ENCODE peak calls at places on chromosomes 13 and 19, in ten cellular contexts. J is hepatic stellate cell; W is ELF-1; K is hepatocyte; H is activated CD4-positive, alpha-beta T cell treated with anti-CD3 and anti-CD28 coated beads, Interleukin-2, amount 50 U/mL, for 1 hour; Q is activated naive CD4-positive, alpha-beta T cell treated with anti-CD3 and anti-CD28 coated beads, Interleukin-2, amount 10 ng/mL, durations not matched to agents 7 days and 5 days; D is MCF 10A; B is kidney epithelial cell; I is HTR-8/SVneo; Z is esophagus muscularis mucosa. R is an unnamed sample.

GRCh38 chr19:16143399-16144215 is at the start of gene HSH2D:
- DNase-seq in J (no peak), W (peak; percentile 80), K (peak; percentile 83), H (peak; percentile 79), Q (peak; percentile 92), D (peak; percentile 68), B (peak; percentile 38), I (no peak), Z (no peak), R (no peak)

GRCh38 chr13:29543230-29544215 is 52.0 kb downstream of the SLC7A1 start:
- DNase-seq in J (peak; percentile 19), W (peak; percentile 48), K (peak; percentile 39), H (no peak), Q (peak; percentile 23), D (peak; percentile 29), B (peak; percentile 23), I (peak; percentile 37), Z (no peak), R (no peak)

GRCh38 chr13:102847272-102848234 is 1.7 kb downstream of the ERCC5 start:
- DNase-seq in J (no peak), W (peak; percentile 20), K (peak; percentile 40), H (no peak), Q (peak; percentile 28), D (peak; percentile 51), B (no peak), I (no peak), Z (no peak), R (peak; percentile 47)

GRCh38 chr19:35557539-35558399 is 5.7 kb downstream of the ATP4A start:
- DNase-seq in J (no peak), W (peak; percentile 94), K (peak; percentile 78), H (peak; percentile 40), Q (peak; percentile 64), D (no peak), B (no peak), I (no peak), Z (no peak), R (peak; percentile 85)

GRCh38 chr13:93225610-93226009 is 997 bp upstream of the GPC6 start:
- DNase-seq in J (no peak), W (no peak), K (no peak), H (no peak), Q (no peak), D (no peak), B (no peak), I (no peak), Z (no peak), R (no peak)

GRCh38 chr13:93235258-93236015 is 8.8 kb downstream of the GPC6 start:
- DNase-seq in J (no peak), W (no peak), K (no peak), H (no peak), Q (no peak), D (peak; percentile 63), B (no peak), I (no peak), Z (no peak), R (no peak)

GRCh38 chr19:33717878-33718277 is 78.8 kb upstream of the KCTD15 start:
- DNase-seq in J (no peak), W (no peak), K (no peak), H (no peak), Q (no peak), D (no peak), B (no peak), I (no peak), Z (no peak), R (no peak)

GRCh38 chr13:90928109-90928508 is 419.4 kb upstream of the MIR17HG start:
- DNase-seq in J (no peak), W (no peak), K (no peak), H (no peak), Q (no peak), D (no peak), B (no peak), I (no peak), Z (no peak), R (no peak)

GRCh38 chr13:22717036-22717435 is 463.7 kb upstream of the SGCG start:
- DNase-seq in J (no peak), W (no peak), K (no peak), H (no peak), Q (no peak), D (no peak), B (no peak), I (no peak), Z (no peak), R (no peak)

GRCh38 chr13:83211301-83211700 is 671.0 kb downstream of the SLITRK1 start:
- DNase-seq in J (no peak), W (no peak), K (no peak), H (no peak), Q (no peak), D (no peak), B (no peak), I (no peak), Z (no peak), R (no peak)

GRCh38 chr19:11373166-11373884 is 1.1 kb upstream of the SWSAP1 start:
- DNase-seq in J (peak; percentile 63), W (peak; percentile 59), K (peak; percentile 81), H (no peak), Q (peak; percentile 30), D (peak; percentile 74), B (no peak), I (no peak), Z (no peak), R (peak; percentile 74)

GRCh38 chr13:48334534-48335127 is 31.1 kb downstream of the RB1 start:
- DNase-seq in J (no peak), W (no peak), K (peak; percentile 39), H (no peak), Q (no peak), D (peak; percentile 56), B (no peak), I (no peak), Z (no peak), R (peak; percentile 23)

GRCh38 chr19:1416014-1416841 is 8.8 kb downstream of the DAZAP1 start:
- DNase-seq in J (peak; percentile 40), W (no peak), K (no peak), H (no peak), Q (no peak), D (no peak), B (no peak), I (no peak), Z (no peak), R (no peak)

GRCh38 chr13:25678398-25678797 is 306.6 kb downstream of the ATP8A2 start:
- DNase-seq in J (no peak), W (no peak), K (no peak), H (peak; percentile 3), Q (no peak), D (no peak), B (no peak), I (no peak), Z (no peak), R (no peak)

GRCh38 chr19:29326351-29326750 is 113.4 kb upstream of the UQCRFS1 start:
- DNase-seq in J (no peak), W (no peak), K (no peak), H (no peak), Q (no peak), D (no peak), B (no peak), I (no peak), Z (peak; percentile 26), R (no peak)

GRCh38 chr13:109154546-109154945 is 525.1 kb downstream of the MYO16 start:
- DNase-seq in J (no peak), W (no peak), K (no peak), H (no peak), Q (no peak), D (peak; percentile 74), B (no peak), I (no peak), Z (no peak), R (no peak)

GRCh38 chr13:88162076-88162702 is 491.0 kb downstream of the SLITRK5 start:
- DNase-seq in J (no peak), W (no peak), K (no peak), H (no peak), Q (no peak), D (no peak), B (no peak), I (no peak), Z (no peak), R (no peak)

GRCh38 chr19:47820410-47820809 is 1.3 kb upstream of the CRX start:
- DNase-seq in J (no peak), W (no peak), K (no peak), H (no peak), Q (no peak), D (no peak), B (no peak), I (no peak), Z (no peak), R (no peak)

GRCh38 chr13:89432997-89433396 is 1761.8 kb downstream of the SLITRK5 start:
- DNase-seq in J (no peak), W (no peak), K (no peak), H (no peak), Q (no peak), D (no peak), B (no peak), I (no peak), Z (no peak), R (no peak)

GRCh38 chr13:39185326-39185725 is 147.1 kb downstream of the NHLRC3 start:
- DNase-seq in J (no peak), W (no peak), K (no peak), H (no peak), Q (no peak), D (peak; percentile 9), B (no peak), I (no peak), Z (no peak), R (no peak)

R was measured in cerebellum.